ENCODE peak calls at places on chromosomes 16 and 17, in nine cellular contexts. H is lower lobe of right lung, X is AG09319, L is BE2C, J is stomach, S is astrocyte of the spinal cord, U is heart left ventricle, F is epithelial cell of proximal tubule, Q is B cell. Y is an unnamed sample.

GRCh38 chr17:40517981-40518380 is 16.6 kb upstream of the TNS4 start:
- DNase-seq in U (no peak), S (no peak), H (no peak), J (no peak), L (no peak), Q (no peak), F (no peak), X (no peak), Y (no peak)

GRCh38 chr17:57638284-57638683 is 106.8 kb downstream of the CCDC182 start:
- DNase-seq in J (no peak), X (no peak), U (no peak), H (no peak), Q (no peak), L (no peak), S (no peak), F (no peak), Y (no peak)

GRCh38 chr17:47300718-47301117 is 23.0 kb upstream of the EFCAB13 start:
- DNase-seq in J (no peak), F (no peak), H (no peak), L (no peak), Q (no peak), U (no peak), S (no peak), X (no peak), Y (no peak)

GRCh38 chr17:15999974-16000827 is 577 bp downstream of the TTC19 start:
- DNase-seq in J (no peak), X (no peak), Q (no peak), H (no peak), L (peak; percentile 36), U (peak; percentile 51), S (peak; percentile 38), F (peak; percentile 7), Y (no peak)

GRCh38 chr17:78407387-78407990 is 29.0 kb downstream of the PGS1 start:
- DNase-seq in U (no peak), Q (no peak), S (no peak), X (no peak), H (no peak), J (no peak), F (no peak), L (no peak), Y (no peak)

GRCh38 chr17:71084219-71084618 is 914.9 kb downstream of the KCNJ2 start:
- DNase-seq in F (no peak), H (peak; percentile 30), Q (no peak), X (no peak), J (peak; percentile 42), L (peak; percentile 80), S (peak; percentile 9), U (no peak), Y (no peak)

GRCh38 chr16:85077039-85077438 is 35.2 kb downstream of the CIBAR2 start:
- DNase-seq in X (no peak), L (no peak), F (no peak), J (no peak), U (no peak), H (no peak), S (no peak), Q (no peak), Y (no peak)

GRCh38 chr17:49294126-49294525 is 63.5 kb upstream of the PHOSPHO1 start:
- DNase-seq in U (no peak), L (no peak), F (no peak), J (no peak), X (no peak), H (no peak), Q (no peak), S (no peak), Y (no peak)

GRCh38 chr16:53123753-53124152 is 69.0 kb downstream of the CHD9 start:
- DNase-seq in H (no peak), L (no peak), X (no peak), U (no peak), Q (no peak), J (no peak), F (no peak), S (no peak), Y (no peak)

GRCh38 chr16:22198547-22199293 is 7.4 kb upstream of the EEF2K start:
- DNase-seq in Q (no peak), J (no peak), L (no peak), F (no peak), X (no peak), S (no peak), U (no peak), H (no peak), Y (no peak)

GRCh38 chr16:88833086-88833485 is 21.4 kb upstream of the APRT start:
- DNase-seq in U (no peak), F (no peak), L (no peak), J (no peak), X (no peak), Q (no peak), S (no peak), H (no peak), Y (no peak)

GRCh38 chr17:52140601-52141000 is 17.9 kb downstream of the CA10 start:
- DNase-seq in J (no peak), L (no peak), U (no peak), S (no peak), H (no peak), F (no peak), Q (no peak), X (no peak), Y (no peak)

GRCh38 chr17:44219636-44220210 is at the start of gene UBTF:
- DNase-seq in H (peak; percentile 76), F (no peak), S (peak; percentile 72), X (no peak), U (peak; percentile 70), L (peak; percentile 88), J (peak; percentile 62), Q (peak; percentile 88), Y (peak; percentile 72)

GRCh38 chr17:4678448-4679026 is 25.4 kb downstream of the PELP1 start:
- DNase-seq in Q (no peak), L (no peak), X (peak; percentile 14), F (peak; percentile 79), J (no peak), U (no peak), S (peak; percentile 56), H (no peak), Y (no peak)

GRCh38 chr17:42992872-42993271 is 5.3 kb upstream of the RPL27 start:
- DNase-seq in U (no peak), X (no peak), L (no peak), F (no peak), Q (no peak), H (no peak), J (no peak), S (no peak), Y (no peak)

GRCh38 chr16:76854234-76854633 is 336.8 kb upstream of the MON1B start:
- DNase-seq in S (no peak), X (no peak), J (no peak), H (no peak), L (peak; percentile 13), F (peak; percentile 1), Q (no peak), U (no peak), Y (no peak)

GRCh38 chr17:29060475-29060874 is 17.5 kb downstream of the PIPOX start:
- DNase-seq in X (no peak), S (no peak), U (no peak), Q (no peak), H (no peak), L (peak; percentile 46), J (no peak), F (no peak), Y (no peak)

GRCh38 chr17:37373530-37374159 is 2.1 kb upstream of the C17orf78 start:
- DNase-seq in U (no peak), S (peak; percentile 86), H (no peak), L (peak; percentile 74), Q (peak; percentile 68), F (no peak), J (peak; percentile 70), X (peak; percentile 58), Y (peak; percentile 79)

GRCh38 chr17:59746849-59747445 is 39.5 kb downstream of the VMP1 start:
- DNase-seq in J (no peak), F (no peak), U (no peak), H (no peak), Q (peak; percentile 32), X (no peak), S (peak; percentile 82), L (no peak), Y (peak; percentile 36)

GRCh38 chr17:10793256-10793655 is 10.6 kb downstream of the TMEM238L start:
- DNase-seq in F (no peak), H (no peak), Q (no peak), X (no peak), L (no peak), S (no peak), J (no peak), U (no peak), Y (no peak)

GRCh38 chr17:27906623-27907022 is 13.5 kb upstream of the LYRM9 start:
- DNase-seq in J (no peak), X (no peak), H (no peak), F (no peak), Q (no peak), L (no peak), U (no peak), S (no peak), Y (no peak)
- TF ChIP-seq CTCF in J (no peak), X (no peak), H (no peak), F (no peak), Q (no peak), L (no peak), U (no peak), S (no peak), Y (no peak)

GRCh38 chr17:27407916-27408846 is 48.1 kb upstream of the KSR1 start:
- DNase-seq in Q (no peak), F (peak; percentile 54), J (peak; percentile 16), X (peak; percentile 16), S (peak; percentile 71), U (no peak), H (no peak), L (no peak), Y (no peak)
- TF ChIP-seq CTCF in Q (no peak), F (no peak), J (no peak), X (no peak), S (no peak), U (no peak), H (no peak), L (no peak), Y (no peak)

GRCh38 chr16:86222965-86223551 is 287.3 kb upstream of the FOXF1 start:
- DNase-seq in Q (no peak), F (no peak), L (no peak), S (peak; percentile 85), J (peak; percentile 23), H (no peak), X (peak; percentile 95), U (no peak), Y (no peak)
- TF ChIP-seq CTCF in Q (no peak), F (no peak), L (no peak), S (no peak), J (no peak), H (no peak), X (no peak), U (no peak), Y (no peak)

DNA sequence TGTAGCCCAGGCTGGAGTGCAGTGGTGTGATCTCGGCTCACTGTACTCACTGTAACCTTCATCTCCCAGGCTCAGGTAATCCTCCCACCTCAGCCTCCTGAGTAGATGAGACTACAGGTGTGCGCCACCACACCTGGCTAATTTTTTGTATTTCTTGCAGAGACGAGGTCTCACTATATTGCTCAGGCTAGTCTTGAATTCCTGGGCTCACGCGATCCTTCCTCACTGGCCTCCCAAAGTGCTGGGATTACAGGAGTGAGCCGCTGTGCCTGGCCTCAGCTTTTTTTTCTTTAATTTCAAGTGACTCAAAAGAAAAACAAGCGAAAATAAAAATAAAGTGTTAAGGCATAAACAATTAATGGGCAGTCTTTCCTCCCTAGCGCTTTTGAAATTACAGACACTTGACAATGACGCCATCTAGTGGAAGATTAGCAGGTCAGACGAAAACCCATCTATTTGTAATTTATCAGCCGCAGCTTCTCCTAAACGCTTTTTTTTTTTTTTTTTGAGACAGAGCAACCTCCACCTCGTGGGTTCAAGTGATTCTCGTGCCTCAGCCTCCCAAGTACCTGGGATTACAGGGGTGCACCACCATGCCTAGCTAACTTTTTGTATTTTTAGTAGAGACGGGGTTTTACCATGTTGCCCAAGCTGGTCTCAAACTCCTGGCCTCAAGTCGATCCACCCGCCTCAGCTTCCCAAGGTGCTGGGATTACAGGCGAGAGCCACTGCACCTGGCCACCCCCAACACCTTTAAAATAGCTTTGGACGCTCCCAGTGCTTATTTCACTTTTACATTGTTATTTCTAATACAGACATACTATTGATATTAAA is 28.1 kb upstream of the PECAM1 start:
- DNase-seq in J (no peak), H (no peak), X (peak; percentile 47), S (peak; percentile 61), L (no peak), Q (peak; percentile 70), F (peak; percentile 16), U (no peak), Y (peak; percentile 56)
- TF ChIP-seq CTCF in J (peak; percentile 74), H (peak; percentile 82), X (peak; percentile 57), S (peak; percentile 62), L (peak; percentile 80), Q (peak; percentile 86), F (peak; percentile 71), U (peak; percentile 80), Y (peak; percentile 71)

Y was measured in GM13977.